ENCODE peak calls at places on chromosomes 5 and 9, in five cellular contexts. One of them, this sample, is unnamed.

GRCh38 chr9:20884985-20885593 is 146.4 kb downstream of the HACD4 start:
- DNase-seq in endothelial cell of umbilical vein: peak; percentile 51
- DNase-seq in type B pancreatic cell: no peak
- DNase-seq in esophagus muscularis mucosa: no peak
- DNase-seq in activated B cell treated with CpG ODN at 0.5 μM for 24 hours: no peak
- DNase-seq in this sample: peak; percentile 17

GRCh38 chr9:83971485-83971884 is 8.5 kb downstream of the HNRNPK start:
- DNase-seq in esophagus muscularis mucosa: no peak
- DNase-seq in activated B cell treated with CpG ODN at 0.5 μM for 24 hours: no peak
- DNase-seq in endothelial cell of umbilical vein: no peak
- DNase-seq in type B pancreatic cell: no peak
- DNase-seq in this sample: no peak

GRCh38 chr9:19431361-19432171 is 22.8 kb downstream of the ACER2 start:
- DNase-seq in esophagus muscularis mucosa: no peak
- DNase-seq in type B pancreatic cell: no peak
- DNase-seq in endothelial cell of umbilical vein: peak; percentile 95
- DNase-seq in activated B cell treated with CpG ODN at 0.5 μM for 24 hours: no peak
- DNase-seq in this sample: no peak

GRCh38 chr5:173984218-173984617 is 4.8 kb upstream of the C5orf47 start:
- DNase-seq in endothelial cell of umbilical vein: peak; percentile 11
- DNase-seq in esophagus muscularis mucosa: no peak
- DNase-seq in activated B cell treated with CpG ODN at 0.5 μM for 24 hours: no peak
- DNase-seq in type B pancreatic cell: no peak
- DNase-seq in this sample: no peak

GRCh38 chr9:32430720-32431119 is 46.3 kb downstream of the ACO1 start:
- DNase-seq in esophagus muscularis mucosa: no peak
- DNase-seq in endothelial cell of umbilical vein: peak; percentile 73
- DNase-seq in activated B cell treated with CpG ODN at 0.5 μM for 24 hours: no peak
- DNase-seq in type B pancreatic cell: no peak
- DNase-seq in this sample: no peak

GRCh38 chr9:111399211-111399739 is 69.3 kb upstream of the OR2K2 start:
- DNase-seq in activated B cell treated with CpG ODN at 0.5 μM for 24 hours: no peak
- DNase-seq in esophagus muscularis mucosa: no peak
- DNase-seq in endothelial cell of umbilical vein: no peak
- DNase-seq in type B pancreatic cell: no peak
- DNase-seq in this sample: no peak

GRCh38 chr9:110427497-110428104 is 89.9 kb upstream of the TXNDC8 start:
- DNase-seq in esophagus muscularis mucosa: no peak
- DNase-seq in type B pancreatic cell: no peak
- DNase-seq in activated B cell treated with CpG ODN at 0.5 μM for 24 hours: no peak
- DNase-seq in endothelial cell of umbilical vein: peak; percentile 46
- DNase-seq in this sample: no peak

GRCh38 chr5:36217992-36218391 is 23.7 kb downstream of the NADK2 start:
- DNase-seq in esophagus muscularis mucosa: no peak
- DNase-seq in type B pancreatic cell: no peak
- DNase-seq in activated B cell treated with CpG ODN at 0.5 μM for 24 hours: no peak
- DNase-seq in endothelial cell of umbilical vein: no peak
- DNase-seq in this sample: no peak

GRCh38 chr5:161580621-161581020 is 34.1 kb upstream of the GABRB2 start:
- DNase-seq in type B pancreatic cell: no peak
- DNase-seq in endothelial cell of umbilical vein: no peak
- DNase-seq in activated B cell treated with CpG ODN at 0.5 μM for 24 hours: no peak
- DNase-seq in esophagus muscularis mucosa: no peak
- DNase-seq in this sample: no peak

GRCh38 chr9:97309260-97309659 is 1.8 kb downstream of the CCDC180 start:
- DNase-seq in activated B cell treated with CpG ODN at 0.5 μM for 24 hours: no peak
- DNase-seq in endothelial cell of umbilical vein: no peak
- DNase-seq in type B pancreatic cell: no peak
- DNase-seq in esophagus muscularis mucosa: peak; percentile 64
- DNase-seq in this sample: no peak

GRCh38 chr5:172864747-172865146 is 30.7 kb downstream of the ERGIC1 start:
- DNase-seq in activated B cell treated with CpG ODN at 0.5 μM for 24 hours: no peak
- DNase-seq in endothelial cell of umbilical vein: no peak
- DNase-seq in esophagus muscularis mucosa: no peak
- DNase-seq in type B pancreatic cell: no peak
- DNase-seq in this sample: no peak

GRCh38 chr5:79728396-79728795 is 38.8 kb downstream of the CMYA5 start:
- DNase-seq in endothelial cell of umbilical vein: no peak
- DNase-seq in esophagus muscularis mucosa: no peak
- DNase-seq in type B pancreatic cell: no peak
- DNase-seq in activated B cell treated with CpG ODN at 0.5 μM for 24 hours: no peak
- DNase-seq in this sample: no peak

GRCh38 chr5:57816108-57816507 is 333.5 kb upstream of the ACTBL2 start:
- DNase-seq in type B pancreatic cell: no peak
- DNase-seq in endothelial cell of umbilical vein: peak; percentile 69
- DNase-seq in activated B cell treated with CpG ODN at 0.5 μM for 24 hours: no peak
- DNase-seq in esophagus muscularis mucosa: no peak
- DNase-seq in this sample: no peak

GRCh38 chr5:167460449-167461020 is 830.9 kb upstream of the WWC1 start:
- DNase-seq in endothelial cell of umbilical vein: no peak
- DNase-seq in type B pancreatic cell: no peak
- DNase-seq in activated B cell treated with CpG ODN at 0.5 μM for 24 hours: no peak
- DNase-seq in esophagus muscularis mucosa: no peak
- DNase-seq in this sample: no peak

GRCh38 chr9:4887556-4887955 is 94.8 kb downstream of the RCL1 start:
- DNase-seq in activated B cell treated with CpG ODN at 0.5 μM for 24 hours: no peak
- DNase-seq in endothelial cell of umbilical vein: no peak
- DNase-seq in esophagus muscularis mucosa: no peak
- DNase-seq in type B pancreatic cell: no peak
- DNase-seq in this sample: no peak

GRCh38 chr5:142403583-142403982 is 78.8 kb upstream of the SPRY4 start:
- DNase-seq in activated B cell treated with CpG ODN at 0.5 μM for 24 hours: no peak
- DNase-seq in esophagus muscularis mucosa: no peak
- DNase-seq in endothelial cell of umbilical vein: no peak
- DNase-seq in type B pancreatic cell: no peak
- DNase-seq in this sample: no peak

GRCh38 chr9:93252116-93252780 is 68.3 kb downstream of the WNK2 start:
- DNase-seq in type B pancreatic cell: no peak
- DNase-seq in activated B cell treated with CpG ODN at 0.5 μM for 24 hours: no peak
- DNase-seq in endothelial cell of umbilical vein: no peak
- DNase-seq in esophagus muscularis mucosa: no peak
- DNase-seq in this sample: no peak

GRCh38 chr5:131139321-131139720 is 25.7 kb downstream of the HINT1 start:
- DNase-seq in esophagus muscularis mucosa: no peak
- DNase-seq in activated B cell treated with CpG ODN at 0.5 μM for 24 hours: no peak
- DNase-seq in type B pancreatic cell: no peak
- DNase-seq in endothelial cell of umbilical vein: no peak
- DNase-seq in this sample: no peak

GRCh38 chr5:74632947-74633356 is 7.6 kb downstream of the ENC1 start:
- DNase-seq in activated B cell treated with CpG ODN at 0.5 μM for 24 hours: no peak
- DNase-seq in type B pancreatic cell: no peak
- DNase-seq in esophagus muscularis mucosa: no peak
- DNase-seq in endothelial cell of umbilical vein: peak; percentile 90
- DNase-seq in this sample: no peak

GRCh38 chr5:97044057-97044456 is 98.4 kb downstream of the LIX1 start:
- DNase-seq in endothelial cell of umbilical vein: peak; percentile 66
- DNase-seq in esophagus muscularis mucosa: no peak
- DNase-seq in activated B cell treated with CpG ODN at 0.5 μM for 24 hours: no peak
- DNase-seq in type B pancreatic cell: no peak
- DNase-seq in this sample: no peak

GRCh38 chr5:173412566-173412965 is 84.4 kb upstream of the STC2 start:
- DNase-seq in endothelial cell of umbilical vein: no peak
- DNase-seq in esophagus muscularis mucosa: no peak
- DNase-seq in activated B cell treated with CpG ODN at 0.5 μM for 24 hours: no peak
- DNase-seq in type B pancreatic cell: no peak
- DNase-seq in this sample: no peak

GRCh38 chr9:116924462-116925110 is 237.5 kb downstream of the TRIM32 start:
- DNase-seq in esophagus muscularis mucosa: no peak
- DNase-seq in type B pancreatic cell: no peak
- DNase-seq in endothelial cell of umbilical vein: no peak
- DNase-seq in activated B cell treated with CpG ODN at 0.5 μM for 24 hours: no peak
- DNase-seq in this sample: no peak

GRCh38 chr9:115810166-115810565 is 343.4 kb upstream of the PAPPA start:
- DNase-seq in endothelial cell of umbilical vein: no peak
- DNase-seq in esophagus muscularis mucosa: no peak
- DNase-seq in activated B cell treated with CpG ODN at 0.5 μM for 24 hours: no peak
- DNase-seq in type B pancreatic cell: no peak
- DNase-seq in this sample: no peak

GRCh38 chr5:129904667-129905466 is 602 bp downstream of the CHSY3 start:
- DNase-seq in esophagus muscularis mucosa: no peak
- DNase-seq in activated B cell treated with CpG ODN at 0.5 μM for 24 hours: no peak
- DNase-seq in type B pancreatic cell: peak; percentile 68
- DNase-seq in endothelial cell of umbilical vein: no peak
- DNase-seq in this sample: peak; percentile 18

GRCh38 chr5:66796306-66797292 is 200.4 kb downstream of the MAST4 start:
- DNase-seq in esophagus muscularis mucosa: no peak
- DNase-seq in endothelial cell of umbilical vein: no peak
- DNase-seq in type B pancreatic cell: no peak
- DNase-seq in activated B cell treated with CpG ODN at 0.5 μM for 24 hours: no peak
- DNase-seq in this sample: no peak

GRCh38 chr5:172957458-172957857 is 1.8 kb upstream of the RPL26L1 start:
- DNase-seq in esophagus muscularis mucosa: no peak
- DNase-seq in type B pancreatic cell: no peak
- DNase-seq in activated B cell treated with CpG ODN at 0.5 μM for 24 hours: no peak
- DNase-seq in endothelial cell of umbilical vein: no peak
- DNase-seq in this sample: no peak

GRCh38 chr9:76662476-76663281 is 101.6 kb upstream of the PCA3 start:
- DNase-seq in activated B cell treated with CpG ODN at 0.5 μM for 24 hours: no peak
- DNase-seq in type B pancreatic cell: no peak
- DNase-seq in endothelial cell of umbilical vein: peak; percentile 74
- DNase-seq in esophagus muscularis mucosa: no peak
- DNase-seq in this sample: no peak

DNA sequence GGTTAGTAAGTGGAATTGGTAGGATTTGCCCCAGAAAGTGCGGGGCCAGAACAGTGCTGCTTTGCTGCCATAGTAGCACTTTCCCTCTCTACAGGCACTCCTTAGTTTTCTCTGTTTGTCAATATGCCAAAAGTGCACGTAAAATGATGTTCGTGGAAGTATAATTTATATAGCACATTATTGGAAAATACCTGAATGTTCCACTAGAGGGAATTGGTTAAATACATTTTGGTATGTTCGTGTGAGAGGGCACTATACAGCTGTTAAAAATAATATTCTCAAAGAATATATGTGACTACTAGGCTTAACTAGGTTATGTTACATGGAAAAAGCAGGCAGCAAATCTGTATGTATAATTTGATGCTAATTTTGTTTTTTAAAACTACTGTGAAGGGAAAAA is 184.0 kb upstream of the GDNF start:
- DNase-seq in endothelial cell of umbilical vein: no peak
- DNase-seq in esophagus muscularis mucosa: no peak
- DNase-seq in activated B cell treated with CpG ODN at 0.5 μM for 24 hours: no peak
- DNase-seq in type B pancreatic cell: no peak
- DNase-seq in this sample: no peak
- TF ChIP-seq CTCF in endothelial cell of umbilical vein: no peak
- TF ChIP-seq CTCF in esophagus muscularis mucosa: no peak
- TF ChIP-seq CTCF in activated B cell treated with CpG ODN at 0.5 μM for 24 hours: no peak
- TF ChIP-seq CTCF in type B pancreatic cell: peak; percentile 60
- TF ChIP-seq CTCF in this sample: peak; percentile 26

DNA sequence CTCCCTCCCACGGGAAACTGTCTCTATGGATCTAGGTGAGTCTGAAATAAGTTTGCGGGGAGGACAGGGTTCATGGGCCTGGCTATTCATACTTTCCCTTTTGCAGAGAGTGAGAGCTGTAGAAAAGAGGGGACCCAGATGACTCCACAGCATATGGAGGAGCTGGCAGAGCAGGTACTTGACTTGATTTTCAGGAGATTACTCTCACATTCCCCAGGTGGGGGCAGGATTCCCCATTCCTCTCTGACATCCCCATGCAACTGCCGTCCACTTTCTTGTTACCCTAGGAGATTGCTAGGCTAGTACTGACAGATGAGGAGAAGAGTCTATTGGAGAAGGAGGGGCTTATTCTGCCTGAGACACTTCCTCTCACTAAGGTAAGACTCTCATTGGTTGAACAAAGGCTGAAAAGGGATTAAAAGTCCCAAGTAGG is 659 bp downstream of the CREB3 start:
- DNase-seq in type B pancreatic cell: no peak
- DNase-seq in esophagus muscularis mucosa: no peak
- DNase-seq in endothelial cell of umbilical vein: peak; percentile 70
- DNase-seq in activated B cell treated with CpG ODN at 0.5 μM for 24 hours: no peak
- DNase-seq in this sample: no peak
- TF ChIP-seq CTCF in type B pancreatic cell: no peak
- TF ChIP-seq CTCF in esophagus muscularis mucosa: no peak
- TF ChIP-seq CTCF in endothelial cell of umbilical vein: no peak
- TF ChIP-seq CTCF in activated B cell treated with CpG ODN at 0.5 μM for 24 hours: no peak
- TF ChIP-seq CTCF in this sample: no peak

GRCh38 chr9:112921549-112921948 is 30.9 kb upstream of the SLC46A2 start:
- DNase-seq in type B pancreatic cell: no peak
- DNase-seq in endothelial cell of umbilical vein: peak; percentile 30
- DNase-seq in activated B cell treated with CpG ODN at 0.5 μM for 24 hours: no peak
- DNase-seq in esophagus muscularis mucosa: no peak
- DNase-seq in this sample: no peak

GRCh38 chr9:112913326-112913725 is 22.6 kb upstream of the SLC46A2 start:
- DNase-seq in type B pancreatic cell: no peak
- DNase-seq in endothelial cell of umbilical vein: no peak
- DNase-seq in activated B cell treated with CpG ODN at 0.5 μM for 24 hours: no peak
- DNase-seq in esophagus muscularis mucosa: no peak
- DNase-seq in this sample: no peak

GRCh38 chr9:112917027-112917986 is 26.6 kb upstream of the SLC46A2 start:
- DNase-seq in esophagus muscularis mucosa: no peak
- DNase-seq in type B pancreatic cell: no peak
- DNase-seq in endothelial cell of umbilical vein: no peak
- DNase-seq in activated B cell treated with CpG ODN at 0.5 μM for 24 hours: no peak
- DNase-seq in this sample: no peak

GRCh38 chr9:112914524-112914923 is 23.8 kb upstream of the SLC46A2 start:
- DNase-seq in esophagus muscularis mucosa: no peak
- DNase-seq in type B pancreatic cell: no peak
- DNase-seq in activated B cell treated with CpG ODN at 0.5 μM for 24 hours: no peak
- DNase-seq in endothelial cell of umbilical vein: no peak
- DNase-seq in this sample: no peak

DNA sequence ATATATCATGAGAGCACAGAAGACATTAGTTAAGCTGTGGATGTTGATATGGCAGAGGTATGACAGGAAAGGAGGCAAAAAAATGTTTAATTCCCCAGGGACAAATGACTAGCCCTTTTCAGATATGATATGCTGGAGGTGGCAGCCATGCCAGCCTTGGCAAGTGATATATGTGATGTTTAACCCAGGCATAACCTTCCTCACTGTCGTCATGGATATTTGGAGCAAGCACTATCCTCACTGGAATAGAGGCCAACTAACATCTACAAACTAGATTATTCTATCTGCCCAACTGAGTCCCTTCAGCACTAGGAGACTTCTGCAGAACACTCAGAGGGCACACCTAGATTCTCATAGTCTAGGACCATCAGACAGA is 27.3 kb upstream of the SLC46A2 start:
- DNase-seq in type B pancreatic cell: no peak
- DNase-seq in endothelial cell of umbilical vein: no peak
- DNase-seq in esophagus muscularis mucosa: no peak
- DNase-seq in activated B cell treated with CpG ODN at 0.5 μM for 24 hours: no peak
- DNase-seq in this sample: no peak
- TF ChIP-seq CTCF in type B pancreatic cell: no peak
- TF ChIP-seq CTCF in endothelial cell of umbilical vein: no peak
- TF ChIP-seq CTCF in esophagus muscularis mucosa: no peak
- TF ChIP-seq CTCF in activated B cell treated with CpG ODN at 0.5 μM for 24 hours: no peak
- TF ChIP-seq CTCF in this sample: no peak

GRCh38 chr9:71549023-71549422 is 219.3 kb downstream of the CEMIP2 start:
- DNase-seq in activated B cell treated with CpG ODN at 0.5 μM for 24 hours: no peak
- DNase-seq in type B pancreatic cell: no peak
- DNase-seq in endothelial cell of umbilical vein: no peak
- DNase-seq in esophagus muscularis mucosa: no peak
- DNase-seq in this sample: no peak

DNA sequence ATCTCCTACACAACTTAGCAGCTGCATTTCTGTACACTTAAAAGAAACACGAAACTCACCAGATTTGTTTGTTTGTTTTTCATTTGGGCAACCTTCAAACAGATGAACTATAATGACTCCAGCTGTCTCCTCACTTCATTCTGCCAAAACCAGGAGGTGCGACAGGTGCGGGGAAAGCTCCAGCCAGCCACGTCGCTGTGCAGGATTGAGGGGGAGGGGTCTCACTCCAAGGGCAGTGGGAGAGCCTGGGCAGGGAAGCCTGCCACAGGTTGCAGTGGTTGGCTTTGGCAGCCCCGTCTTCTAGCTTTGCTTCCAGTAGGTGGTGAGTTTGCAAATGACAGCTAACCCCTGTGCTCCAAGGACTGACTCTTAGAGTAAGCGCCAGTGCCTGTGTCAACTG is 215.8 kb downstream of the CEMIP2 start:
- DNase-seq in type B pancreatic cell: no peak
- DNase-seq in activated B cell treated with CpG ODN at 0.5 μM for 24 hours: no peak
- DNase-seq in esophagus muscularis mucosa: no peak
- DNase-seq in endothelial cell of umbilical vein: no peak
- DNase-seq in this sample: peak; percentile 9
- TF ChIP-seq CTCF in type B pancreatic cell: no peak
- TF ChIP-seq CTCF in activated B cell treated with CpG ODN at 0.5 μM for 24 hours: no peak
- TF ChIP-seq CTCF in esophagus muscularis mucosa: no peak
- TF ChIP-seq CTCF in endothelial cell of umbilical vein: no peak
- TF ChIP-seq CTCF in this sample: no peak

This sample was measured in progenitor cell of endocrine pancreas.